ENCODE peak calls at places on chromosome 5, in four cellular contexts. I, C, H and S are unnamed samples.

GRCh38 chr5:1736065-1736464 is 63.6 kb downstream of the MRPL36 start:
- DNase-seq in I (no peak), H (no peak), C (no peak), S (no peak)

GRCh38 chr5:169433221-169433651 is 132.3 kb upstream of the SLIT3 start:
- DNase-seq in H (no peak), I (no peak), C (no peak), S (no peak)

GRCh38 chr5:143337946-143338345 is 65.5 kb downstream of the NR3C1 start:
- DNase-seq in C (no peak), I (no peak), H (no peak), S (no peak)

GRCh38 chr5:96517294-96517693 is 84.2 kb upstream of the PCSK1 start:
- DNase-seq in H (no peak), C (no peak), I (no peak), S (no peak)

GRCh38 chr5:95730730-95731570 is at the start of gene RHOBTB3:
- DNase-seq in H (peak), C (peak), I (peak), S (peak)

GRCh38 chr5:87169300-87169991 is 98.2 kb upstream of the RASA1 start:
- DNase-seq in C (no peak), I (no peak), H (no peak), S (no peak)

GRCh38 chr5:9356306-9356942 is 189.5 kb downstream of the SEMA5A start:
- DNase-seq in H (no peak), I (no peak), C (no peak), S (no peak)

GRCh38 chr5:97006454-97006853 is 70.6 kb downstream of the LNPEP start:
- DNase-seq in I (no peak), C (no peak), H (no peak), S (no peak)